ENCODE peak calls at places on chromosomes 3 and 15, in seven cellular contexts. Z is neuronal stem cell, R is IMR-90, K is mesendoderm, E is H1, N is trophoblast cell, Q is H9. G is an unnamed sample.

GRCh38 chr3:169218314-169218983 is 445.1 kb downstream of the MECOM start:
- DNase-seq in Z (no peak), R (peak; percentile 71), K (peak; percentile 86), E (peak; percentile 50), N (peak; percentile 25), Q (peak; percentile 49), G (peak; percentile 64)

GRCh38 chr3:196216081-196216564 is at the start of gene SLC51A:
- DNase-seq in Z (no peak), R (no peak), K (peak; percentile 46), E (peak; percentile 80), N (no peak), Q (peak; percentile 81), G (no peak)

GRCh38 chr15:71414778-71415177 is 299.5 kb downstream of the THSD4 start:
- DNase-seq in Z (no peak), R (no peak), K (no peak), E (no peak), N (no peak), Q (no peak), G (no peak)

GRCh38 chr3:31364711-31365110 is 168.0 kb upstream of the STT3B start:
- DNase-seq in Z (no peak), R (peak; percentile 75), K (no peak), E (no peak), N (peak; percentile 37), Q (no peak), G (peak; percentile 19)

GRCh38 chr15:82105458-82106205 is 59.8 kb upstream of the MEX3B start:
- DNase-seq in Z (no peak), R (peak; percentile 78), K (peak; percentile 57), E (no peak), N (peak; percentile 94), Q (peak; percentile 74), G (peak; percentile 30)

GRCh38 chr3:183775781-183776180 is 49.6 kb downstream of the MAP6D1 start:
- DNase-seq in Z (no peak), R (no peak), K (no peak), E (no peak), N (no peak), Q (no peak), G (no peak)

GRCh38 chr15:80367094-80367493 is 37.1 kb upstream of the ARNT2 start:
- DNase-seq in Z (no peak), R (peak; percentile 7), K (peak; percentile 75), E (peak; percentile 69), N (no peak), Q (peak; percentile 62), G (no peak)

GRCh38 chr3:38648659-38649499 is 608 bp downstream of the SCN5A start:
- DNase-seq in Z (no peak), R (no peak), K (no peak), E (peak; percentile 49), N (no peak), Q (peak; percentile 36), G (no peak)

GRCh38 chr3:99172736-99173657 is 271.5 kb upstream of the DCBLD2 start:
- DNase-seq in Z (peak; percentile 60), R (peak; percentile 80), K (peak; percentile 85), E (peak; percentile 69), N (peak; percentile 78), Q (peak; percentile 74), G (peak; percentile 70)

GRCh38 chr3:9901967-9902366 is 681 bp upstream of the IL17RE start:
- DNase-seq in Z (no peak), R (no peak), K (no peak), E (no peak), N (no peak), Q (no peak), G (no peak)

GRCh38 chr3:85584779-85585356 is 626.1 kb downstream of the CADM2 start:
- DNase-seq in Z (no peak), R (no peak), K (no peak), E (no peak), N (peak; percentile 53), Q (no peak), G (no peak)

GRCh38 chr3:4809970-4810369 is 169.3 kb upstream of the BHLHE40 start:
- DNase-seq in Z (no peak), R (no peak), K (no peak), E (no peak), N (no peak), Q (no peak), G (no peak)

GRCh38 chr3:46935168-46935858 is 41.2 kb downstream of the CCDC12 start:
- DNase-seq in Z (peak; percentile 67), R (peak; percentile 96), K (peak; percentile 99), E (no peak), N (peak; percentile 82), Q (peak; percentile 91), G (peak; percentile 97)

DNA sequence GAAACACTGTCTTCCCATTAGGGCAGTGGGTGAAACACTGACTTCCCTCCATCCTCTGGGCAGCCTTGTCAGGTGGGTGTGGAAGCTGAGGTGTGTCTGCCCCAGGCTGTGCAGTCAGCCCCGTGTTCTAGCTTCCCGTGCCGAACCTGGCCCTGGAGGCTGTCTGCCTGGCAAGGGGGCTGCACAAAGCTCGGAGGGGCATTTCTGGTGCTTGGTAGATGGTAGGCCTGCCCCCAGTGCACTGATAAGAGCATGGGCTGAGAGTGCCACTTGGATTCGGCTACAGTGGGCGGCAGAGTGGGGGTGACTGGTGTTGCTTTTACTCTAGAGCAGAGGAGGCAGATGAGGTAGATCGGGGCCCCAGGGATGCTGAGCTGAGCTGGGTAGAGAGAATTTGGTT is 21.3 kb downstream of the IGF1R start:
- DNase-seq in Z (no peak), R (no peak), K (no peak), E (peak; percentile 45), N (no peak), Q (no peak), G (no peak)
- H3K4me2 ChIP-seq in Z (no peak overlapping the region), R (no peak overlapping the region), K (no peak overlapping the region), E (no peak overlapping the region), N (no peak overlapping the region), Q (no peak overlapping the region), G (no peak overlapping the region)

DNA sequence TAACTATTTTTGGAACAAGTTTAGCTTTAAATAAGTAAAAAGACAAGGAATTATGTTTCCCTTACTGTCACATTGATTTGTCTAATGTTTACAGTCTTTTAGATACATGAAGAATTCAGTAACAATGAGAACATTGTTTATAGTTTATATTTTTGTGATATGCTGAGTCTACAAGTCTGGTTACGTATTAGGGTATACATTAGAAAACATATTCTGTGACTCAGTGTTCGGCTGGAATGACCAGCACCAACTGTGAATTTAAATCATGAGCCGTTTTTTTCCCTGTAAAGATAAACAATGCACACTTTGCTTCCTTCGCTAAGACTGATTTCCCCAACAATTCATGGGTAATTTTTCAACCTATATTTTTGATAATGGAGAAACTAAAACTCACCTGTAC is 131.5 kb downstream of the DUT start:
- DNase-seq in Z (no peak), R (peak; percentile 80), K (no peak), E (no peak), N (no peak), Q (no peak), G (peak; percentile 66)
- H2BK120ac ChIP-seq in Z (no peak overlapping the region), R (peak overlapping the region; percentile 71), K (no peak overlapping the region), E (no peak overlapping the region), N (no peak overlapping the region), Q (no peak overlapping the region), G (no peak overlapping the region)

GRCh38 chr3:155585384-155585783 is 159.5 kb downstream of the PLCH1 start:
- DNase-seq in Z (peak; percentile 18), R (no peak), K (peak; percentile 90), E (no peak), N (peak; percentile 44), Q (no peak), G (no peak)
- H3K4me2 ChIP-seq in Z (no peak overlapping the region), R (no peak overlapping the region), K (no peak overlapping the region), E (no peak overlapping the region), N (no peak overlapping the region), Q (no peak overlapping the region), G (no peak overlapping the region)

DNA sequence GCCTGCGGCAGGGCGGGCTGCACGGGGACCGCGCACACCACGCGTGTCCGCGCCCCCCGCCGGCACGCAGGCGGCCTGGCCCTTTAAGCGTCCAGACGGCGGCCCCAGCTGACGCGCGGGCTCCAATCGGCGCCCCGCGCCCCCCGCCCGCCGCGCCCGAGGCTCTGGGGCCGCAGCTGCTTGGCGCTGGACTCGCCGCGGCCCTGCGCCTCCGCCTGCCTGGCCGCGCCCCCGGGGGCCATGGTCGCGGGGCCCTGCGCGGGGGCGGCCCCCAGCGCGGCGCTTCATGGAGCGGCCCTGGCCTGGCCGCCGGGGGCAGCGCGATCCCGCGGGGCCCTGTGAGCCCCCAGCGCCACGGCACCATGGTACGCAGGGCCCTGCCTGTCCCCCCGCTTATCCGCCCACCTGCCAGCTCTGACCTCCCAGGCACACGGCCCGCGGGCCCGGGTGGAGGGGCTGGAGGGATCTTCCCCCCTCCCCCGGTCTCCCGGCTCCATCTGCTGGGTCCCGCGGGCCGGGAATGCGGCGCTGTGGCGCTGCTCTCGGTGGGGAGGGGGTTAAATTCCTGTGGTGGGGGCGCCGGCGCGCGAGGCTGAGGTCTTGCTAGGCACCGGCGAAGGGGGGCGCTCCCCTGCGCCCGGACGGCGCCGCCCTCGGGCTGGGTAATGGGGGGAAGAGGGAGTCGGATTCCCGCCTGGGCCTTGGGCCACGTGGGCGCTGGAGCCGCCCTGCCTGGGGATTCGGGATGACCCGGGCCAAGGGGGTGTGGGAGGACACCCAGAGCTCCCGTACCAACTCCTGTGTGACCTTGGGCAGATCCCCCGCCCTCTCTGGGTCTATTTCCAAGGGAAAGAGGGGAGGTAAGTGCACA is 1.1 kb downstream of the ZBTB47 start:
- DNase-seq in Z (peak; percentile 71), R (peak; percentile 44), K (peak; percentile 91), E (peak; percentile 88), N (peak; percentile 35), Q (peak; percentile 83), G (peak; percentile 55)
- H2BK120ac ChIP-seq in Z (peak overlapping the region; percentile 73), R (peak overlapping the region; percentile 45), K (no peak overlapping the region), E (peak overlapping the region; percentile 18), N (peak overlapping the region; percentile 91), Q (no peak overlapping the region), G (peak overlapping the region; percentile 90)

G was measured in mesenchymal stem cell.